ENCODE peak calls at places on chromosomes 16 and 17, in five cellular contexts. I is mesothelial cell of epicardium, U is choroid plexus epithelial cell, D is GM13977, K is NB4. J is an unnamed sample.
A peak's percentile ranks its signal among the peaks of the same experiment; 100 is the strongest.

GRCh38 chr16:50297301-50298074 is 31.1 kb downstream of the ADCY7 start:
- DNase-seq in D (no peak), U (no peak), I (no peak), K (no peak), J (no peak)

GRCh38 chr17:48502901-48503300 is 27.9 kb downstream of the HOXB1 start:
- DNase-seq in D (no peak), U (no peak), I (no peak), K (no peak), J (no peak)

GRCh38 chr17:29140051-29140582 is 40.1 kb downstream of the MYO18A start:
- DNase-seq in K (peak; percentile 99), U (peak; percentile 68), I (no peak), D (peak; percentile 70), J (no peak)

GRCh38 chr17:40451420-40451819 is 8.2 kb downstream of the IGFBP4 start:
- DNase-seq in K (no peak), D (no peak), I (no peak), U (peak; percentile 75), J (no peak)

GRCh38 chr16:83533193-83533592 is 274.6 kb upstream of the HSBP1 start:
- DNase-seq in K (peak; percentile 4), U (peak; percentile 17), I (no peak), D (no peak), J (no peak)

GRCh38 chr16:23432176-23433128 is 20.5 kb downstream of the COG7 start:
- DNase-seq in D (no peak), K (no peak), I (no peak), U (peak; percentile 15), J (no peak)

GRCh38 chr17:34451313-34451712 is 88.3 kb upstream of the CCL1 start:
- DNase-seq in U (peak; percentile 3), I (no peak), K (peak; percentile 20), D (no peak), J (no peak)

GRCh38 chr17:28030386-28030785 is 12.1 kb upstream of the NLK start:
- DNase-seq in I (no peak), K (no peak), U (no peak), D (no peak), J (no peak)

GRCh38 chr17:62869885-62870580 is 61.9 kb upstream of the MARCHF10 start:
- DNase-seq in D (no peak), K (no peak), U (peak; percentile 89), I (peak; percentile 41), J (peak; percentile 26)

GRCh38 chr17:58329035-58329807 is 626 bp upstream of the TSPOAP1 start:
- DNase-seq in I (no peak), D (peak; percentile 81), U (no peak), K (peak; percentile 98), J (peak; percentile 31)

GRCh38 chr16:12891836-12892235 is 9.6 kb upstream of the SHISA9 start:
- DNase-seq in U (no peak), I (no peak), K (no peak), D (no peak), J (no peak)

GRCh38 chr16:30473231-30474061 is 904 bp downstream of the ITGAL start:
- DNase-seq in I (no peak), D (peak; percentile 79), K (peak; percentile 71), U (no peak), J (no peak)

GRCh38 chr16:85550422-85551318 is 62.5 kb upstream of the GSE1 start:
- DNase-seq in U (no peak), K (no peak), D (no peak), I (no peak), J (no peak)

GRCh38 chr16:67459066-67459857 is 21.7 kb downstream of the ATP6V0D1 start:
- DNase-seq in U (no peak), I (no peak), D (no peak), K (no peak), J (no peak)

GRCh38 chr16:81081007-81081406 is 4.0 kb upstream of the C16orf46 start:
- DNase-seq in I (no peak), K (no peak), D (no peak), U (no peak), J (no peak)

GRCh38 chr16:81080233-81080632 is 3.2 kb upstream of the C16orf46 start:
- DNase-seq in I (no peak), U (no peak), K (no peak), D (no peak), J (no peak)

GRCh38 chr16:81073560-81074330 is 3.3 kb downstream of the C16orf46 start:
- DNase-seq in K (no peak), I (no peak), U (no peak), D (no peak), J (no peak)

GRCh38 chr16:81076566-81077076 is 417 bp downstream of the C16orf46 start:
- DNase-seq in I (peak; percentile 79), K (peak; percentile 85), D (peak; percentile 83), U (peak; percentile 87), J (peak; percentile 21)

GRCh38 chr16:81077077-81077940 is at the start of gene C16orf46:
- DNase-seq in U (peak; percentile 97), I (peak; percentile 93), D (peak; percentile 95), K (peak; percentile 97), J (peak; percentile 65)
- TF ChIP-seq CTCF in U (no peak), I (no peak), D (no peak), K (no peak), J (no peak)

GRCh38 chr17:18954321-18954720 is 2.4 kb downstream of the SLC5A10 start:
- DNase-seq in K (no peak), D (no peak), U (no peak), I (no peak), J (no peak)
- TF ChIP-seq CTCF in K (no peak), D (no peak), U (no peak), I (no peak), J (no peak)

GRCh38 chr17:41655611-41656111 is 31.3 kb upstream of the KRT17 start:
- DNase-seq in K (no peak), U (no peak), D (no peak), I (no peak), J (no peak)

GRCh38 chr17:41652461-41652960 is 28.1 kb upstream of the KRT17 start:
- DNase-seq in K (no peak), I (no peak), U (no peak), D (no peak), J (no peak)

GRCh38 chr17:41654908-41655607 is 30.7 kb upstream of the KRT17 start:
- DNase-seq in U (no peak), K (no peak), D (no peak), I (no peak), J (peak; percentile 9)

GRCh38 chr17:41653421-41654133 is 29.2 kb upstream of the KRT17 start:
- DNase-seq in D (no peak), U (no peak), K (no peak), I (no peak), J (no peak)

DNA sequence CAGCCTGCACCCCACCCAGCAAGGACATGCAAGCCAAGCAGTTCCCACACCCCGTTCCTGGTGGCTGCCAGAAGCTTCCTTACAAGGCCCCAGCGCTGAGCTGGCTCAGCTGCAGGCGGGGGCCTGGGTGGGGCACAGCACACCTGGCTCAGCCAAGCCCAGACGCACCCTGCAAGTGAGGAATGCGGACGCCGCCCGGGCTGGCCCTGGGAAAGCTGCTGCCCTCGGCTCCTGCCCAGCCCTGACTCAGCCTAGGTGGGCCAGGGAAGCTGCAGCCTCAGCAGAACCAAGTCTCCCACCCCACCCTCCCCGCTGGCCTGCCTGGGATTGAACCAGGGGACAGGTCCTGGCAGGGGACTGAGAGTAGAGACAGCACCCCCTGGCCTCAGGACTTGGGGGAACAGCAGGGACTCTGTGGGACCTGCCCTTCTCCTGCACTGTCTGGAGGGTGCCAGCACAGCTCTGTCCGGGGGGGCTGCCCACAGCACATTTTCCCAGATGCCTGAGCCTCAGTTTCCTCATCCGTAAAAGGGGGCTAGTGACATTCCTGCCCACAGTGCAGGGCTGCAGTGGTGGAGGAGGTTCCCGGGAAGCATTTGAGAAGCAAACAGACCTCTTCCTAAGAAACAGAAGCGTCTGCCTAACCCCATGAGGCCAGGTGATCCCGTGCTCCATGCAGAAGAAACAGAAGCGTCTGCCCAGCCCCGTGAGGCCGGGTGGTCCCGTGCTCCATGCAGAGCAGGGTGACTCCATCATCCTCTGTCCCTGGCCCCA is 29.9 kb upstream of the KRT17 start:
- DNase-seq in U (no peak), I (no peak), K (no peak), D (no peak), J (peak; percentile 8)
- TF ChIP-seq CTCF in U (no peak), I (no peak), K (no peak), D (no peak), J (no peak)

DNA sequence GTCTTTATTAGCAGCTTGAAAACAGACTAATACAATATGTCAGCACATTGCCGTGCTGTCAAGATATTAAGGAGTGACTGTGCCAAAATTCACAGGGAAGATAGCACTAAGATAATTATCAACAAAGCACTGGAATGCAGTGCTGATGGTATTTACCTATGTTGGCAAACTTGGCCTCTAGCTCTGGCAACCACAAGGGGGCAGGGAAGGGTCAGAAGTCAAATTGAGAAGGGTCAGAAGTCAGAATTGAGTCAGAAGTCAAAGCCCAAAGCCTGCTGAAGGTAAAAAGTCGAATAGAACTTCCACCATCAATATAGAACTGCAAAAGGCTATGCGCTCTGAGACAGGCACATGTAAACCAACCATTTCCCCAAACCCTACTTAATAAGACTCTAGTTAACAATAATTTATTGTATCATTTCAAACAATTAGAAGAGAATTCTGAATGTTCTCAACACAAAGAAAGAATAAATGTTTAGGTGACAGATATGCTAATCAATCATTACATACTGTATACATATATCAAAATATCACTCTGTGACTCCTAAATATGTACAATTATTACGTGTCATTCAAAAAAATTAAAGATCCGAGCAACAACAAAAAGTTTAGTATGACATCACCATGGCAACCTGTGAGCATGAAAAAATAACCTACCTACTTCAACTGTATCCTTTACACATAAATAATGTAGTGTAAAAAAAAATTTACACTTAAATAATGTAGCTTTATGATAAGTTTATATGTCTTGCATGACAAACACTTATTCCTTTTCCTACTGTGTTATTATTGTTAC is 916.1 kb downstream of the KCNJ2 start:
- DNase-seq in U (no peak), I (no peak), K (peak; percentile 28), D (no peak), J (no peak)
- TF ChIP-seq CTCF in U (peak; percentile 34), I (no peak), K (peak; percentile 35), D (peak; percentile 30), J (peak; percentile 86)

GRCh38 chr16:10039220-10040096 is 142.8 kb downstream of the GRIN2A start:
- DNase-seq in U (no peak), D (peak; percentile 66), K (peak; percentile 14), I (no peak), J (peak; percentile 61)
- TF ChIP-seq CTCF in U (no peak), D (peak; percentile 49), K (no peak), I (no peak), J (peak; percentile 65)

DNA sequence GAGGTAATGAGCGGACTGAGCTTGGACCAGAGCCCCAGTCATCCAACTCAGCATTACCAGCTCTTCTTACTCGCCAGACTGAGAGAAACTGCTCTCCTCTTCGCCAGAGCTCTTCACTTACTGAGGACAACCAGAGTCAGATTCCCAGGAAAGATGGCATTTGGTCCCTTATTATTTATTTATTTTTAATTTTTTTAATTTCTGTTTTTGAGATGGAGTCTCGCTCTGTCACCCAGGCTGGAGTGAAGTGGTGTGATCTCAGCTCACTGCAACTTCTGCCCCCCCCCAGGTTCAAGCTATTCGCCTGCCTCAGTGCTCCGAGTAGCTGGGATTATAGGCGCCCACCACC is 23.3 kb downstream of the DEXI start:
- DNase-seq in K (no peak), D (no peak), U (no peak), I (no peak), J (no peak)
- TF ChIP-seq CTCF in K (no peak), D (no peak), U (no peak), I (no peak), J (no peak)

J was measured in D721Med.